ENCODE peak calls at places on chromosomes 13 and 19, in five cellular contexts. H, F, N, M and K are unnamed samples. For H3K4me1 and H3K27me3, the result is how much of the 10 kb centered on the place peaks cover.

GRCh38 chr13:28548468-28548867 is 53.5 kb upstream of the FLT1 start:
- DNase-seq in N (no peak), M (no peak), F (no peak), H (no peak), K (no peak)

GRCh38 chr19:38912600-38913514 is 871 bp upstream of the CCER2 start:
- DNase-seq in F (no peak), H (peak), N (no peak), M (no peak), K (no peak)

GRCh38 chr19:21130097-21130775 is 11.6 kb upstream of the ZNF431 start:
- DNase-seq in H (no peak), N (no peak), M (no peak), F (no peak), K (no peak)

GRCh38 chr19:4439243-4439642 is 18.4 kb downstream of the UBXN6 start:
- DNase-seq in N (no peak), F (no peak), M (no peak), H (no peak), K (no peak)

GRCh38 chr13:85529216-85529590 is 270.0 kb downstream of the SLITRK6 start:
- DNase-seq in N (no peak), F (no peak), M (no peak), H (no peak), K (no peak)

GRCh38 chr19:57096640-57097361 is 23.0 kb upstream of the USP29 start:
- DNase-seq in H (no peak), N (no peak), F (peak), M (no peak), K (no peak)

GRCh38 chr19:40702337-40703012 is 12.0 kb upstream of the NUMBL start:
- DNase-seq in H (no peak), F (peak), N (no peak), M (peak), K (no peak)

GRCh38 chr13:33003458-33004019 is 12.7 kb upstream of the KL start:
- DNase-seq in M (no peak), F (no peak), N (no peak), H (no peak), K (no peak)

GRCh38 chr19:8240274-8241229 is 31.4 kb downstream of the CERS4 start:
- DNase-seq in N (peak), H (no peak), F (peak), M (peak), K (peak)

GRCh38 chr13:69912576-69913074 is 195.0 kb upstream of the ATXN8OS start:
- DNase-seq in N (no peak), M (no peak), H (no peak), F (no peak), K (no peak)

GRCh38 chr19:794989-795658 is 2.1 kb upstream of the PTBP1 start:
- DNase-seq in N (no peak), M (peak), F (no peak), H (no peak), K (no peak)

GRCh38 chr19:54324071-54324470 is 11.1 kb upstream of the LILRA5 start:
- DNase-seq in N (no peak), H (no peak), M (peak), F (no peak), K (no peak)

GRCh38 chr13:44302948-44303575 is 70.6 kb upstream of the SERP2 start:
- DNase-seq in H (peak), M (no peak), N (no peak), F (peak), K (no peak)

GRCh38 chr13:111595791-111596190 is 275.3 kb downstream of the TEX29 start:
- DNase-seq in H (no peak), F (no peak), N (no peak), M (no peak), K (no peak)

GRCh38 chr19:4738734-4739133 is 15.1 kb upstream of the DPP9 start:
- DNase-seq in H (no peak), F (peak), N (no peak), M (no peak), K (no peak)

GRCh38 chr19:45041125-45041524 is 2.3 kb downstream of the CLASRP start:
- DNase-seq in F (no peak), N (no peak), H (no peak), M (no peak), K (no peak)

GRCh38 chr13:110230661-110231347 is 76.2 kb downstream of the COL4A1 start:
- DNase-seq in H (no peak), M (no peak), F (no peak), N (no peak), K (no peak)

GRCh38 chr13:39284801-39285388 is 246.6 kb downstream of the NHLRC3 start:
- DNase-seq in N (no peak), H (no peak), M (peak), F (peak), K (no peak)

GRCh38 chr13:55214851-55215345 is 1925.8 kb upstream of the PRR20A start:
- DNase-seq in F (no peak), H (no peak), N (no peak), M (no peak), K (no peak)

GRCh38 chr19:3604987-3605343 is 1.7 kb downstream of the TBXA2R start:
- DNase-seq in H (no peak), F (no peak), M (no peak), N (no peak), K (no peak)

GRCh38 chr13:89380101-89380500 is 1708.9 kb downstream of the SLITRK5 start:
- DNase-seq in N (no peak), F (no peak), H (no peak), M (no peak), K (no peak)

GRCh38 chr19:9877775-9878510 is 42.8 kb downstream of the PIN1 start:
- DNase-seq in M (no peak), N (no peak), H (no peak), F (peak), K (no peak)

GRCh38 chr13:91698767-91699166 is 300.3 kb downstream of the GPC5 start:
- DNase-seq in N (no peak), F (no peak), H (no peak), M (no peak), K (no peak)

GRCh38 chr13:75507027-75508001 is 25.3 kb upstream of the TBC1D4 start:
- DNase-seq in M (no peak), F (no peak), N (no peak), H (no peak), K (no peak)

GRCh38 chr13:25329706-25330105 is 28.3 kb downstream of the NUP58 start:
- DNase-seq in H (no peak), N (no peak), F (peak), M (no peak), K (no peak)

GRCh38 chr19:15159251-15159650 is 41.5 kb downstream of the NOTCH3 start:
- DNase-seq in F (no peak), H (no peak), M (peak), N (no peak), K (no peak)

GRCh38 chr19:19493841-19494546 is 21.4 kb downstream of the TSSK6 start:
- DNase-seq in M (no peak), N (no peak), H (no peak), F (no peak), K (no peak)

GRCh38 chr13:77595166-77595810 is 59.8 kb downstream of the SCEL start:
- DNase-seq in H (no peak), M (no peak), N (no peak), F (no peak), K (no peak)

GRCh38 chr13:111090169-111090568 is 24.9 kb upstream of the ARHGEF7 start:
- DNase-seq in H (no peak), M (no peak), F (no peak), N (no peak), K (no peak)

DNA sequence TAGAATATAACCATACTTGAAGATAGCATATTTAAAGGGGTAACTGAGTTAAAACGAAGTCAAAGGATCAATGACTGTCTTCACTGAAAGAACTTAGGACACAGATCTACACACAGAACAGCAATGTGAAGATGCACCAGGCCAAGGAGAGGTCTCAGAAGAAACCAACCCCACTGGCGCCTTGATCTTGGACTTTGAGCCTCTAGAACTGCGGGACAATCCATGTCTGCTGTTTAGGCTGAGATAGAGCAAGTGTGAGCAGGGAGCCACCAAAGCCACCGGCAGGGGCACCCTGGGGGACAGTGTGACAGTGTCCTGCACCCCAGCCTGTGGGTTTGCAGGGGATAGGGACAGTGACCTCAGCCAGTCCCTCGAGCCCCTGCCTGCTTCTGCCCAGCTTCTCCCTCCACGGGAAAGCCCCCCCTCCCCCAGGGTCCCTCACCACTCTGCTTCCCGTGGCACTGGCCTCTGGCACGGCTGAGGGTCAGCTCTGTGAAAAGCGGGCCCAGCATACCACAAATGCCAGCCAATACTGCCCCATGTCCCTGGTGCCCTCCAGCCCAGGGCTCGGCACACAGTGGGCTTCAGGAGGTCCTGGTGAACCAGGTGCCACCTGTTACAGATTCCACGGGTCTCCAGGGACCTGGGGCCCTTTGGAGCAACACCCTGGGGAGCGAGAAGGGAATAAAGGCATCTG is 40.8 kb downstream of the KLF2 start:
- DNase-seq in N (no peak), M (no peak), F (no peak), H (no peak), K (no peak)
- H3K4me1 ChIP-seq in N (under half), M (under half), F (under half), H (half or more), K (half or more)

GRCh38 chr13:60611523-60611922 is 214.5 kb downstream of the TDRD3 start:
- DNase-seq in F (no peak), N (no peak), H (no peak), M (no peak), K (no peak)

GRCh38 chr13:60612593-60612992 is 215.6 kb downstream of the TDRD3 start:
- DNase-seq in N (no peak), M (no peak), H (no peak), F (no peak), K (no peak)

GRCh38 chr13:60617863-60618733 is 221.1 kb downstream of the TDRD3 start:
- DNase-seq in M (peak), N (no peak), F (peak), H (no peak), K (no peak)

GRCh38 chr13:60613080-60613479 is 216.1 kb downstream of the TDRD3 start:
- DNase-seq in F (no peak), N (no peak), H (no peak), M (no peak), K (no peak)
- H3K27me3 ChIP-seq in F (under half), N (under half), H (under half), M (under half), K (under half)

GRCh38 chr13:49304356-49304755 is 56.6 kb downstream of the CDADC1 start:
- DNase-seq in F (no peak), M (no peak), H (no peak), N (no peak), K (no peak)

GRCh38 chr13:49302817-49303216 is 55.1 kb downstream of the CDADC1 start:
- DNase-seq in N (no peak), H (no peak), F (no peak), M (no peak), K (no peak)

GRCh38 chr13:49303533-49304252 is 56.0 kb downstream of the CDADC1 start:
- DNase-seq in M (no peak), F (no peak), N (no peak), H (no peak), K (no peak)

GRCh38 chr13:49305824-49306425 is 58.2 kb downstream of the CDADC1 start:
- DNase-seq in N (no peak), F (no peak), M (no peak), H (no peak), K (no peak)

DNA sequence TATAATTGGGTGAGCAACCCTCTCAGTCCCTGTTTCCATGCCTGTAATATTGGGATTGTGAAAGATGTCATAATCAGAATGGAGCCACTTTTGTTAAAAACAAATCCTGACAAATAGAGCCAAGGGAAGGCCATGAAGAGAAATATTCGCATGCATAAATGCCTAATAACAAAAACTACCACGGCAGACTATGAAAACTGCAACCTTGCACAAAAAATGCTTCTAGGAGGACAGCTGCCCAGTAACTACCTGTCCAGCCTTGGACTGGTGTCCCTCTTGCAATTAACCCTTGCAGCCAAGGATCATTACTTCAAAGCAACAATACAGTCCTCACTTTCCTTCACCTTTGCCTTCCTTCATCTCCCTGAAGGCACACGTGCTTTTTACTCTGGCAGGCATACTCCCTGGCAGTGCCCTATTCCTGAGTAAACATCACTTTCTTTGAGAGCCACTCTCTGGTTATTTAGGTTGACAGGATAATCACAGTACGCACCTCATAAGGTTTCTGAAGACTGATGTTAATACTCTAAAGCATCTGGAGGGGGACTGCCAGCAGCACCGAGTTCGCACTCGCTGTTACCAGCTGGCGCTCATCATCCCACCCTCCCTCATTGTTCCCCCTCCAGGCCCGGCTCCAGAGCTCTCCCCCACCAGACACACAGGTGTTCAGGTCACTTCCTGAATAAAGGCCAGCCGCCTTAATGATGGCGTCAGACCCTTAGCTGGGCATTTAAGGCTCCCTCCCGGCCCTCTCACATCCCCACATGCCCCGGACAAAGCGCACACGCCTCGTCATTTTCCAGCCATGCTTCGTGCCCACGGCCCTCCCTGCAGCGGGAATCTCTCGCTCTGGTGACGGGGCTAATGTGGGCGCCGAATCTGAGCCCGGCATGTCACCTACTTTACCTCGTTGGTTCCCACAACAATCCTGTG is 57.3 kb downstream of the CDADC1 start:
- DNase-seq in M (no peak), F (no peak), N (no peak), H (no peak), K (no peak)
- H3K4me1 ChIP-seq in M (under half), F (under half), N (under half), H (under half), K (under half)

GRCh38 chr19:48496959-48497727 is 14.5 kb downstream of the LMTK3 start:
- DNase-seq in M (peak), N (no peak), F (no peak), H (no peak), K (no peak)
- H3K27me3 ChIP-seq in M (under half), N (under half), F (under half), H (under half), K (under half)

DNA sequence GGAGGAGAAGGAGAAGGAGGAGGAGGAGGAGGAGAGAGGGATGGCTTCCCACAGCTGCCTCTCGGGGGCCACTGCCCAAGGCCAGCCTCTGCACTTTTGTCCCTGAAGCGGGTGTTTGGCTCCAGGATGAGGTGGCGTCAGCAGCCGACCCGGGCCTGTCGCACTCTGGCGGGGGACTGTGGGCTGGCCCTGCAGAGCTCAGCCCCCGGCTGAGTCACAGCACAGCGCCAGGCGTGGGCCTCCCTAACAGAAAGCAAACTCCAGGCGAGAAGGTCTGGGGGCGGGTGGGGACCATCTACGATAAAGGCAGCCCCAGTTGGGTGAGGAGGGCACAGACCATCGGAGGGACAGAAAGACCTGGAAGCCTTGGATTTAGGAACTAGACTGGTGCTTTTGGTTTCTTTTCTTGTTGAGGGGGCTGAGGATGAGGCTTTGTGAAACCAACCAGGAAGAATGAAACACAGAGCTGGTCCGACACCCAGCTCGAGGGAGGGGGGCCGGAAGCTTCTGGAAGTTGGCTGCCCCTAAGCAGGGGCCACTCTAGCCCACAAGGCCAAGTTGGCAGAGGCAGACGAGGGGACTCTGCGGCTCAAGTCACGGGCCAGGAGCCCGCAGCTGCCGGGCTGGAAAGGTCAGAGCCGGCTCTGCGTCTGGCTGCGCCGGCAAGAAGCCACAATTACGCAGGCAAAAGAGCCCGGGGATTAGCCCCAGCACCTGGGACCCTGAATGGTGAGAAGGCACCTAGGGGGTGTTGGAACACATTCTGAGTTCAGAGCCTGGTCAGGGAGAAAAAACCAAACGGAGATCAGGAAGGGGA is 18.2 kb downstream of the LSM4 start:
- DNase-seq in F (peak), M (peak), H (peak), N (peak), K (peak)
- H3K4me1 ChIP-seq in F (under half), M (under half), H (under half), N (half or more), K (half or more)

GRCh38 chr19:12843999-12844732 is 5.9 kb downstream of the MAST1 start:
- DNase-seq in F (no peak), H (no peak), M (no peak), N (no peak), K (no peak)
- H3K27me3 ChIP-seq in F (under half), H (under half), M (under half), N (under half), K (under half)